ENCODE peak calls at places on chromosomes 6 and 20, in ten cellular contexts. D, L, H, O, T, U, Y, J, Q and Z are unnamed samples.

GRCh38 chr6:164396071-164397047 is 913.0 kb downstream of the C6orf118 start:
- DNase-seq in J (peak), L (no peak), Q (no peak), T (no peak), U (no peak), Y (no peak), H (no peak), O (no peak), D (no peak), Z (no peak)

GRCh38 chr6:25346064-25346463 is 66.9 kb downstream of the CARMIL1 start:
- DNase-seq in T (no peak), H (no peak), J (no peak), O (no peak), L (no peak), Q (no peak), D (no peak), Y (peak), U (no peak), Z (no peak)

GRCh38 chr20:58127731-58128130 is 100.7 kb downstream of the ANKRD60 start:
- DNase-seq in L (no peak), Y (no peak), Q (no peak), D (no peak), U (peak), J (peak), T (no peak), O (no peak), H (peak), Z (no peak)

GRCh38 chr20:41245086-41245707 is 72.3 kb downstream of the ZHX3 start:
- DNase-seq in L (no peak), Y (no peak), D (no peak), T (no peak), O (no peak), J (peak), U (no peak), Q (no peak), H (no peak), Z (peak)

GRCh38 chr6:17707371-17707651 is 586 bp upstream of the NUP153 start:
- DNase-seq in Q (no peak), J (no peak), L (no peak), H (no peak), T (no peak), Y (no peak), D (no peak), U (peak), O (no peak), Z (no peak)

GRCh38 chr6:33384581-33385020 is 7.0 kb upstream of the KIFC1 start:
- DNase-seq in Y (no peak), T (no peak), O (no peak), H (no peak), D (no peak), J (peak), L (no peak), Q (no peak), U (peak), Z (no peak)

GRCh38 chr6:25052181-25052580 is 116.4 kb upstream of the RIPOR2 start:
- DNase-seq in Y (no peak), T (no peak), D (no peak), Q (no peak), O (no peak), H (no peak), U (peak), L (no peak), J (no peak), Z (no peak)

GRCh38 chr20:33539129-33539528 is 49.2 kb downstream of the CBFA2T2 start:
- DNase-seq in O (no peak), D (no peak), U (peak), H (peak), T (no peak), J (no peak), L (no peak), Q (no peak), Y (peak), Z (no peak)

GRCh38 chr6:127013865-127014264 is 104.6 kb upstream of the RSPO3 start:
- DNase-seq in U (no peak), L (no peak), Y (no peak), Q (no peak), H (no peak), D (no peak), T (no peak), O (no peak), J (no peak), Z (no peak)

GRCh38 chr6:57173886-57174510 is 1.9 kb downstream of the BAG2 start:
- DNase-seq in D (no peak), L (no peak), J (peak), O (no peak), H (no peak), Y (peak), U (peak), T (no peak), Q (no peak), Z (no peak)

GRCh38 chr6:143177706-143178105 is 117.0 kb downstream of the AIG1 start:
- DNase-seq in U (no peak), Y (no peak), J (no peak), H (no peak), O (no peak), T (no peak), Q (no peak), L (no peak), D (no peak), Z (no peak)

GRCh38 chr6:128507337-128508310 is 12.8 kb downstream of the PTPRK start:
- DNase-seq in H (no peak), U (peak), Y (no peak), D (no peak), O (no peak), L (no peak), T (no peak), J (peak), Q (no peak), Z (no peak)

GRCh38 chr6:26103770-26104456 is 16.7 kb downstream of the HFE start:
- DNase-seq in U (peak), L (peak), O (peak), Y (peak), D (peak), J (peak), Q (peak), T (peak), H (peak), Z (peak)

GRCh38 chr6:110897433-110897832 is 22.8 kb downstream of the AMD1 start:
- DNase-seq in U (no peak), J (no peak), Q (no peak), L (no peak), D (no peak), Y (no peak), T (no peak), O (no peak), H (no peak), Z (no peak)

GRCh38 chr6:163263998-163264661 is 150.4 kb upstream of the QKI start:
- DNase-seq in D (no peak), U (no peak), O (no peak), H (no peak), J (no peak), Q (no peak), Y (no peak), L (no peak), T (peak), Z (no peak)

GRCh38 chr6:1535295-1535694 is 74.4 kb upstream of the FOXC1 start:
- DNase-seq in T (no peak), Q (no peak), J (peak), L (no peak), U (peak), Y (no peak), H (no peak), D (no peak), O (peak), Z (no peak)

GRCh38 chr20:10447028-10447427 is 11.9 kb downstream of the SLX4IP start:
- DNase-seq in Y (no peak), D (no peak), O (no peak), L (peak), H (no peak), U (peak), Q (no peak), J (peak), T (no peak), Z (no peak)

GRCh38 chr6:168333039-168333438 is 13.5 kb upstream of the DACT2 start:
- DNase-seq in Q (no peak), H (no peak), T (no peak), J (no peak), U (no peak), D (no peak), O (no peak), L (no peak), Y (no peak), Z (no peak)

GRCh38 chr6:125924169-125924568 is 32.4 kb upstream of the HINT3 start:
- DNase-seq in Y (no peak), H (no peak), O (no peak), T (no peak), L (no peak), D (no peak), Q (no peak), U (peak), J (no peak), Z (no peak)

GRCh38 chr20:57651977-57652864 is 32.0 kb upstream of the ZBP1 start:
- DNase-seq in T (peak), Q (no peak), O (no peak), L (peak), U (no peak), H (no peak), J (peak), D (no peak), Y (no peak), Z (no peak)

GRCh38 chr20:38134427-38135281 is 30.4 kb downstream of the TGM2 start:
- DNase-seq in Q (no peak), J (peak), H (no peak), D (no peak), T (peak), Y (no peak), U (peak), L (no peak), O (no peak), Z (peak)

GRCh38 chr6:35287671-35288396 is 9.8 kb upstream of the DEF6 start:
- DNase-seq in L (no peak), D (no peak), Q (no peak), O (no peak), Y (no peak), T (peak), H (no peak), U (no peak), J (no peak), Z (no peak)

GRCh38 chr6:48080227-48081009 is 30.6 kb downstream of the PTCHD4 start:
- DNase-seq in Y (no peak), L (no peak), J (no peak), O (no peak), T (no peak), H (no peak), Q (no peak), D (peak), U (peak), Z (no peak)

GRCh38 chr20:21808863-21809664 is 103.6 kb downstream of the PAX1 start:
- DNase-seq in L (no peak), D (no peak), Q (no peak), T (peak), J (peak), U (peak), H (peak), Y (peak), O (peak), Z (no peak)

GRCh38 chr6:90121982-90122381 is 174.7 kb downstream of the BACH2 start:
- DNase-seq in O (no peak), Y (no peak), L (no peak), Q (no peak), T (peak), D (no peak), J (no peak), H (no peak), U (peak), Z (no peak)

GRCh38 chr20:41998539-41999341 is 380.6 kb upstream of the CHD6 start:
- DNase-seq in T (no peak), Q (no peak), Y (no peak), D (no peak), O (no peak), H (no peak), L (no peak), J (no peak), U (no peak), Z (no peak)

GRCh38 chr6:48474764-48475674 is 364.0 kb upstream of the PTCHD4 start:
- DNase-seq in H (no peak), Y (no peak), D (no peak), L (no peak), J (no peak), O (no peak), Q (no peak), U (peak), T (no peak), Z (no peak)

GRCh38 chr20:36861625-36861874 is 14.4 kb upstream of the TLDC2 start:
- DNase-seq in T (no peak), J (no peak), O (no peak), D (no peak), Y (no peak), H (no peak), U (no peak), Q (no peak), L (no peak), Z (peak)

GRCh38 chr20:46367967-46368901 is 38.2 kb downstream of the ELMO2 start:
- DNase-seq in L (no peak), U (peak), J (no peak), H (no peak), T (no peak), Q (no peak), Y (no peak), O (no peak), D (no peak), Z (peak)

GRCh38 chr6:89372506-89372901 is 20.0 kb upstream of the UBE2J1 start:
- DNase-seq in D (no peak), Y (peak), H (no peak), L (no peak), O (no peak), J (no peak), U (no peak), T (no peak), Q (no peak), Z (no peak)

GRCh38 chr6:170227521-170227983 is 63.3 kb downstream of the DLL1 start:
- DNase-seq in H (no peak), L (no peak), Y (no peak), Q (no peak), O (no peak), T (no peak), D (no peak), J (no peak), U (peak), Z (peak)

GRCh38 chr20:49753133-49753532 is 39.5 kb upstream of the B4GALT5 start:
- DNase-seq in U (peak), Y (no peak), H (no peak), L (no peak), J (no peak), D (no peak), Q (no peak), O (no peak), T (no peak), Z (no peak)

GRCh38 chr20:35992713-35993335 is 24.4 kb downstream of the CNBD2 start:
- DNase-seq in J (peak), H (peak), O (peak), L (peak), D (peak), Y (peak), U (peak), Q (peak), T (no peak), Z (peak)